ENCODE peak calls at places on chromosomes 16 and 17, in six cellular contexts. D, O, W, Z, K and U are unnamed samples. For H3K9me3, the result is how much of the 10 kb centered on the place peaks cover.

GRCh38 chr17:51764387-51764971 is 394.0 kb downstream of the CA10 start:
- DNase-seq in O (peak), K (peak), Z (no peak), D (peak), W (peak), U (no peak)

GRCh38 chr17:43591750-43592562 is 45.8 kb upstream of the ETV4 start:
- DNase-seq in D (peak), K (no peak), W (no peak), Z (peak), O (no peak), U (peak)

GRCh38 chr17:2262146-2262587 is 41.4 kb downstream of the SMG6 start:
- DNase-seq in D (peak), Z (no peak), O (no peak), K (no peak), W (no peak), U (no peak)

GRCh38 chr17:82863941-82864720 is 24.3 kb upstream of the ZNF750 start:
- DNase-seq in K (no peak), Z (no peak), D (peak), O (peak), W (no peak), U (no peak)

GRCh38 chr17:76569607-76570279 is 15.9 kb downstream of the ST6GALNAC2 start:
- DNase-seq in W (peak), O (no peak), Z (no peak), K (peak), D (peak), U (no peak)

GRCh38 chr16:4501071-4501478 is 24.9 kb downstream of the HMOX2 start:
- DNase-seq in O (no peak), K (no peak), Z (no peak), W (no peak), D (peak), U (no peak)

GRCh38 chr17:82655038-82655479 is 6.8 kb upstream of the WDR45B start:
- DNase-seq in O (no peak), K (no peak), D (no peak), Z (peak), W (no peak), U (no peak)

GRCh38 chr16:4409081-4409932 is 7.1 kb downstream of the CORO7 start:
- DNase-seq in W (no peak), K (peak), D (no peak), Z (peak), O (no peak), U (no peak)

GRCh38 chr16:84110527-84110926 is 6.2 kb downstream of the MBTPS1 start:
- DNase-seq in O (no peak), Z (no peak), D (no peak), K (no peak), W (no peak), U (no peak)

GRCh38 chr17:49745175-49746139 is 18.5 kb downstream of the FAM117A start:
- DNase-seq in W (no peak), K (no peak), O (no peak), Z (no peak), D (no peak), U (no peak)

GRCh38 chr16:78731785-78732184 is 632.3 kb downstream of the WWOX start:
- DNase-seq in Z (no peak), W (no peak), K (no peak), O (no peak), D (no peak), U (no peak)

GRCh38 chr17:44745301-44745700 is 13.5 kb upstream of the ADAM11 start:
- DNase-seq in D (no peak), K (no peak), Z (no peak), O (no peak), W (no peak), U (no peak)

GRCh38 chr17:20120835-20121234 is 111.7 kb downstream of the SPECC1 start:
- DNase-seq in Z (no peak), W (no peak), K (no peak), O (no peak), D (no peak), U (no peak)

GRCh38 chr16:69709456-69710084 is 16.8 kb downstream of the NQO1 start:
- DNase-seq in K (no peak), Z (no peak), W (peak), D (peak), O (no peak), U (no peak)

GRCh38 chr16:56669005-56669839 is at the start of gene MT1H:
- DNase-seq in K (peak), Z (no peak), D (no peak), O (no peak), W (no peak), U (no peak)

GRCh38 chr16:80058236-80058635 is 457.7 kb upstream of the MAF start:
- DNase-seq in Z (no peak), O (no peak), D (no peak), W (no peak), K (no peak), U (no peak)

GRCh38 chr16:898761-899677 is 71.8 kb downstream of the LMF1 start:
- DNase-seq in Z (no peak), W (no peak), K (no peak), D (no peak), O (no peak), U (no peak)

GRCh38 chr17:57355090-57355859 is 99.0 kb downstream of the MSI2 start:
- DNase-seq in D (peak), Z (no peak), W (no peak), O (no peak), K (no peak), U (no peak)

GRCh38 chr16:89121691-89122321 is 28.2 kb downstream of the ACSF3 start:
- DNase-seq in W (no peak), Z (peak), O (no peak), K (no peak), D (no peak), U (no peak)

GRCh38 chr17:30495586-30495985 is 18.4 kb downstream of the GOSR1 start:
- DNase-seq in K (no peak), D (no peak), W (no peak), Z (no peak), O (no peak), U (no peak)

GRCh38 chr16:89143911-89144675 is 27.5 kb upstream of the CDH15 start:
- DNase-seq in K (no peak), W (no peak), Z (peak), D (no peak), O (no peak), U (no peak)

GRCh38 chr16:31008154-31008950 is 2.1 kb downstream of the STX1B start:
- DNase-seq in D (peak), W (no peak), O (no peak), K (no peak), Z (no peak), U (no peak)

GRCh38 chr17:145671-146541 is 8.5 kb downstream of the SCGB1C2 start:
- DNase-seq in Z (peak), D (no peak), K (no peak), O (no peak), W (no peak), U (no peak)

GRCh38 chr17:22692066-22692800 is 999.9 kb downstream of the KCNJ18 start:
- DNase-seq in K (no peak), O (no peak), Z (no peak), W (no peak), D (no peak), U (no peak)
- H3K9me3 ChIP-seq in K (half or more), O (under half), Z (under half), W (under half), D (under half), U (under half)

GRCh38 chr16:27903046-27903655 is 160.4 kb downstream of the GSG1L start:
- DNase-seq in Z (no peak), O (no peak), K (no peak), D (no peak), W (no peak), U (no peak)
- H3K9me3 ChIP-seq in Z (under half), O (under half), K (under half), D (under half), W (under half), U (under half)

GRCh38 chr17:73874008-73874407 is 229.8 kb upstream of the SDK2 start:
- DNase-seq in O (no peak), Z (no peak), D (no peak), K (no peak), W (no peak), U (no peak)

GRCh38 chr17:73872816-73873215 is 228.6 kb upstream of the SDK2 start:
- DNase-seq in Z (no peak), O (no peak), K (peak), W (no peak), D (no peak), U (no peak)

GRCh38 chr17:73878923-73879322 is 234.7 kb upstream of the SDK2 start:
- DNase-seq in O (no peak), K (no peak), W (no peak), D (no peak), Z (no peak), U (no peak)

GRCh38 chr17:73877962-73878361 is 233.7 kb upstream of the SDK2 start:
- DNase-seq in Z (no peak), D (no peak), W (no peak), O (no peak), K (no peak), U (no peak)

DNA sequence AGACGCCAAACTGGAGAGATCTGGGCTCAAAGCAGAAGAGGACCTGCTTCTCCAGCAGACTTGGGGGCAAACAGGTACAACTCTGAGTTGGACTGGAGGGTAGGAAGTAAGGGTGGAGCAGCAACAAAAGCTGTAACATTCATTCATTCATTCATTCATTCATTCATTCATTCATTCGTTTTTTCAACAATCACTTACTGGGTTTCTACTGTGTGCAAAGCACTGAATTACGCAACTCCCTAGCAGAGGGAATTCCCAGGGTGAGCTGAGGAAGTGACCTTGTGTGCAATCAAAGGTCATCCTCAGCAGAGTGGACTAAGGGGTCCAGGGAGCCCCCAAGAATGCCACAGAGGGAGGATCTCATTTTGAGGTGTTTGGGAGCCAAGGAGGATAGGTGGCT is 231.1 kb upstream of the SDK2 start:
- DNase-seq in D (no peak), K (no peak), O (no peak), W (no peak), Z (no peak), U (no peak)
- H3K9me3 ChIP-seq in D (under half), K (under half), O (under half), W (under half), Z (under half), U (under half)

GRCh38 chr16:10558746-10559641 is 21.4 kb downstream of the EMP2 start:
- DNase-seq in D (peak), K (no peak), Z (peak), W (no peak), O (no peak), U (peak)
- H3K9me3 ChIP-seq in D (under half), K (under half), Z (under half), W (under half), O (under half), U (under half)

GRCh38 chr16:3311496-3311895 is 6.2 kb downstream of the ZNF75A start:
- DNase-seq in W (no peak), O (no peak), Z (no peak), D (no peak), K (no peak), U (no peak)
- H3K9me3 ChIP-seq in W (half or more), O (under half), Z (half or more), D (under half), K (half or more), U (half or more)

GRCh38 chr17:10336393-10336792 is 36.4 kb downstream of the MYH13 start:
- DNase-seq in D (no peak), W (no peak), O (no peak), Z (no peak), K (peak), U (no peak)

GRCh38 chr17:10337136-10337535 is 35.7 kb downstream of the MYH13 start:
- DNase-seq in Z (no peak), D (no peak), O (no peak), K (no peak), W (no peak), U (no peak)

DNA sequence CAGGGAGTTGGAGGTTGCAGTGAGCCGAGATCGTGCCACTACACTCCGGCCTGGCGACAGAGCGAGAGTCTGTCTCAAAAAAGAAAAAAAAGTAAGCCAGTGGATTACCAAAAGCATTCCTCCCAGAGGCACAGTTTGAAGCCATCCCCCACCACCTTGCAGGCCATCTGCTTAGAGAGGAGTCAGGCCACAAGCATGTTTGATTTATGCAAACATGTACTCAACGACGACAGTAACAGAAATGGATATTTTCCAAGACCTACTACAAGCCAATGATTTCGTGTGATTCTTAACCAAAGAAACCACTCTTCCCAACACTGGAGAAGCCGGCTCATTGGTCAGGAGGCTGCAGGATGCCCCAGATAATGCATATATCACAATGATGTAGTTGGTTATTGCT is 34.8 kb downstream of the MYH13 start:
- DNase-seq in K (no peak), W (no peak), D (no peak), Z (no peak), O (no peak), U (no peak)
- H3K9me3 ChIP-seq in K (under half), W (under half), D (under half), Z (under half), O (under half), U (under half)

GRCh38 chr16:19210175-19210924 is 42.3 kb downstream of the SYT17 start:
- DNase-seq in Z (no peak), W (no peak), K (no peak), O (no peak), D (peak), U (no peak)

GRCh38 chr16:19215705-19216104 is 47.7 kb downstream of the SYT17 start:
- DNase-seq in Z (no peak), D (no peak), O (no peak), K (no peak), W (no peak), U (no peak)

GRCh38 chr16:19210968-19211367 is 42.9 kb downstream of the SYT17 start:
- DNase-seq in D (no peak), O (no peak), Z (no peak), K (no peak), W (no peak), U (no peak)

GRCh38 chr16:19213885-19214284 is 45.8 kb downstream of the SYT17 start:
- DNase-seq in Z (no peak), D (no peak), O (no peak), K (no peak), W (no peak), U (no peak)

GRCh38 chr16:19212059-19212458 is 44.0 kb downstream of the SYT17 start:
- DNase-seq in K (no peak), D (no peak), W (no peak), O (no peak), Z (no peak), U (no peak)
- H3K9me3 ChIP-seq in K (under half), D (under half), W (under half), O (under half), Z (under half), U (under half)

GRCh38 chr17:52995127-52995526 is 827.6 kb upstream of the KIF2B start:
- DNase-seq in K (no peak), D (no peak), O (no peak), Z (no peak), W (no peak), U (no peak)
- H3K9me3 ChIP-seq in K (under half), D (under half), O (under half), Z (under half), W (under half), U (under half)